ENCODE peak calls at places on chromosome 5, in eight cellular contexts. X is heart right ventricle, L is fibroblast of lung, F is transverse colon, A is GM12878, T is GM23248, D is HCT116, Q is mesenchymal stem cell. Y is an unnamed sample. For H3K9me3, the result is how much of the 10 kb centered on the place peaks cover.

GRCh38 chr5:134438641-134439621 is 27.2 kb upstream of the CDKN2AIPNL start:
- DNase-seq in X (peak), T (peak), L (peak), A (no peak), D (no peak), Q (peak), F (peak), Y (peak)

GRCh38 chr5:67047180-67047579 is 149.4 kb downstream of the CD180 start:
- DNase-seq in L (no peak), X (peak), F (peak), Q (no peak), T (no peak), A (no peak), D (no peak), Y (peak)

GRCh38 chr5:73321757-73322452 is 126.7 kb downstream of the FOXD1 start:
- DNase-seq in T (peak), Q (peak), X (no peak), A (no peak), F (no peak), D (peak), L (peak), Y (peak)

GRCh38 chr5:126753227-126753626 is 23.7 kb upstream of the LMNB1 start:
- DNase-seq in Q (no peak), F (no peak), T (no peak), A (no peak), D (no peak), X (no peak), L (no peak), Y (no peak)

GRCh38 chr5:14433202-14433601 is 148.4 kb upstream of the OTULINL start:
- DNase-seq in T (no peak), X (no peak), A (no peak), F (no peak), Q (no peak), D (no peak), L (no peak), Y (no peak)

GRCh38 chr5:156475182-156475830 is 148.3 kb downstream of the SGCD start:
- DNase-seq in Q (no peak), F (no peak), T (no peak), A (no peak), X (no peak), D (no peak), L (no peak), Y (no peak)

GRCh38 chr5:139016186-139016585 is 141.1 kb upstream of the LRRTM2 start:
- DNase-seq in Q (no peak), D (no peak), X (no peak), T (no peak), L (no peak), A (no peak), F (no peak), Y (no peak)

GRCh38 chr5:68333649-68334549 is 118.3 kb downstream of the PIK3R1 start:
- DNase-seq in L (peak), X (no peak), F (no peak), D (peak), Q (peak), A (no peak), T (peak), Y (peak)

GRCh38 chr5:149348463-149348862 is 3.2 kb downstream of the GRPEL2 start:
- DNase-seq in T (no peak), Q (no peak), A (no peak), L (no peak), D (no peak), F (no peak), X (no peak), Y (no peak)

GRCh38 chr5:73483676-73484075 is 14.6 kb upstream of the BTF3 start:
- DNase-seq in Q (no peak), A (no peak), D (no peak), X (no peak), T (no peak), F (no peak), L (no peak), Y (no peak)

GRCh38 chr5:61659221-61659696 is 327.2 kb downstream of the ZSWIM6 start:
- DNase-seq in Q (no peak), A (no peak), F (no peak), L (no peak), T (no peak), X (no peak), D (no peak), Y (no peak)

GRCh38 chr5:14447958-14448881 is 133.4 kb upstream of the OTULINL start:
- DNase-seq in F (no peak), D (no peak), T (peak), X (peak), A (peak), Q (peak), L (peak), Y (no peak)

GRCh38 chr5:58844395-58844794 is 261.5 kb downstream of the RAB3C start:
- DNase-seq in X (no peak), Q (no peak), F (no peak), D (no peak), A (no peak), L (no peak), T (no peak), Y (no peak)

GRCh38 chr5:40909723-40910122 is 426 bp downstream of the C7 start:
- DNase-seq in D (no peak), F (no peak), Q (no peak), X (no peak), L (no peak), T (no peak), A (no peak), Y (no peak)
- H3K4me3 ChIP-seq in D (no peak), F (no peak), Q (no peak), X (peak), L (peak), T (no peak), A (no peak), Y (no peak)

DNA sequence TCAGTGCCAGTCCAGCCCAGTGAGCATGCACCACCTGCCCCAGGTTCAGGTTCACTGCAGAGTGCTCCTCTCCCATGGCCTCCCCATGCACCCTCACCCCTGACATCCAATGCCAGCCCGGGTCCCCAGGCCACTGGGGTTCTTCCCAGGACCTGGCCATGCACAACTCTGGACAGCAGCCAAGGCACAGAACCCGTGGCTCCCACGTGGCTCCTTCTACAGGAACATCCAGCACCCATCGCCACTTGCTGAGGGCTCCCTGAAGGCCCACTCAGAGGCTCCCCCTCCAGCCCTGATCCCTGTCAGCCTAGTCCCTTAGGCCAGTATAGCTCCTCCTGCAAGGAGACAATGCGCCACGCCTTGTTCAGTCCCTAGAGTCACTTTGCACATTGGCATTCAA is 110.8 kb downstream of the IRX2 start:
- DNase-seq in D (no peak), X (no peak), F (no peak), L (no peak), Q (no peak), A (no peak), T (no peak), Y (no peak)
- H3K9me3 ChIP-seq in D (under half), X (under half), F (under half), L (under half), Q (under half), A (under half), T (under half), Y (under half)

GRCh38 chr5:5140051-5141010 is at the start of gene ADAMTS16:
- DNase-seq in F (no peak), A (no peak), X (no peak), D (no peak), Q (no peak), L (no peak), T (peak), Y (no peak)
- H3K4me3 ChIP-seq in F (no peak), A (no peak), X (peak), D (no peak), Q (peak), L (no peak), T (peak), Y (peak)

GRCh38 chr5:40353442-40353841 is 326.3 kb upstream of the PTGER4 start:
- DNase-seq in D (no peak), A (no peak), T (no peak), Q (no peak), F (no peak), L (no peak), X (no peak), Y (no peak)

DNA sequence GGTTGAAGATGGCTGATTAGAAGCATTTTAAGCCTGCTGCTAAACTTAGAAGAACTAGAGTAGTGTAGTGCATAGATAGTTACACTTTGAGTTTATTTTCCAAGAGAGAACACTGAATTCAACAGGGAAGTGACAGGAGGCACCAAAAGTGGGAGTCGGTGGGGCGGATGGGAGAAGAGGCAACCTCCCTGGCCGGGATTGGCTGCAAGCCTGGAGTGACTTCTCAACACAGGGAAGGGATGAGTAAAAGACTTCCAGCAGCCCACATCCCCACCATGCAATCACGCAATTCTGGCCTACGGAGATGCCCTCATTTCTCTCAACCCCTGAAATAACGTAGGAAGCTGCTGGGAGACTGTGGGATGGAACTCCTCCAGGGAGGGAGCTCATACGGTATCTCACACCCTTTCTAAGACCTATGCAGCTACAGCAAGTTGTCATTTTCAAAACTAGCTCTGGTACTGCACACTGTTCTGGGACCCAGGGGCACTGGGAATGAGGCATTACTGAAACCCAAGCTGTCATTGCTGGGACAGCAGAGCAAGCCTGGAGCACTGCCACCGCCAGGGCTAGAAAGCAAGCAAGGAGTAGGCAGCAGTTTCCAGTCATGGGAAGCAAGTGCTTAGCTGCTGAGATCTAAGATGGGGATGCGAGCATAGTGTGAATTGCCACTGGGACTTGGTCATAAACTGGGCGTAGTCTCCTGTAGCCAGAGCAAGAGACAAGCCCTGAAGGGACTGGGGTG is 331.6 kb upstream of the PTGER4 start:
- DNase-seq in A (no peak), L (no peak), X (no peak), Q (no peak), F (no peak), T (no peak), D (no peak), Y (no peak)
- H3K9me3 ChIP-seq in A (under half), L (under half), X (under half), Q (under half), F (under half), T (under half), D (under half), Y (under half)

DNA sequence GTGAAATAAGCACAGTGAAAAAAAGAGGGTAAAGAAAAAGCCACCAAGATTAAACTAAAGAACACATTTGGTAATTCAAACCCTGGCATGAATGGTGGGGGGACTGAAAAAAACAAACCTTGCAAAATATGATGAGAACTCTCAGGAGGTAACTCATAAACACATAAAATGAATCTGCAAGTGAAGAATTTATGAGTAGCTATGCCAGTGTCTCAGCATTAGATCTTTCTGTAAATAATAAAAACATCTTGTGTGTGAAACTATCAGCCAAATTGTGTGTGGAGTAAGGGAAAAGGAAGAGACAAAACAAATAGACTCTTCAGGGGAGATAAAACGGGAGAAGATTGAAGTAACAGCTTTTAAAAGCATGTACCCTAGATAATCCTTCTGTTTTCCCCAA is 129.6 kb upstream of the SPEF2 start:
- DNase-seq in A (no peak), D (no peak), X (no peak), Q (peak), T (no peak), L (no peak), F (no peak), Y (no peak)
- H3K4me3 ChIP-seq in A (no peak), D (no peak), X (no peak), Q (no peak), T (no peak), L (no peak), F (no peak), Y (no peak)

GRCh38 chr5:179125789-179126505 is 65.8 kb downstream of the ZNF354C start:
- DNase-seq in A (no peak), F (no peak), L (no peak), X (no peak), D (no peak), Q (no peak), T (no peak), Y (no peak)
- H3K9me3 ChIP-seq in A (under half), F (under half), L (under half), X (under half), D (under half), Q (under half), T (under half), Y (under half)

GRCh38 chr5:157532022-157532421 is 43.6 kb downstream of the ADAM19 start:
- DNase-seq in X (no peak), L (no peak), F (no peak), A (no peak), Q (no peak), D (no peak), T (no peak), Y (no peak)

GRCh38 chr5:157530226-157530972 is 45.2 kb downstream of the ADAM19 start:
- DNase-seq in X (no peak), A (no peak), L (no peak), Q (no peak), T (no peak), F (no peak), D (no peak), Y (no peak)

GRCh38 chr5:157529002-157529401 is 46.6 kb downstream of the ADAM19 start:
- DNase-seq in Q (no peak), X (no peak), D (no peak), L (no peak), T (no peak), F (no peak), A (no peak), Y (no peak)

GRCh38 chr5:157524887-157525286 is 50.7 kb downstream of the ADAM19 start:
- DNase-seq in A (no peak), Q (no peak), F (no peak), L (no peak), D (no peak), T (no peak), X (no peak), Y (no peak)

DNA sequence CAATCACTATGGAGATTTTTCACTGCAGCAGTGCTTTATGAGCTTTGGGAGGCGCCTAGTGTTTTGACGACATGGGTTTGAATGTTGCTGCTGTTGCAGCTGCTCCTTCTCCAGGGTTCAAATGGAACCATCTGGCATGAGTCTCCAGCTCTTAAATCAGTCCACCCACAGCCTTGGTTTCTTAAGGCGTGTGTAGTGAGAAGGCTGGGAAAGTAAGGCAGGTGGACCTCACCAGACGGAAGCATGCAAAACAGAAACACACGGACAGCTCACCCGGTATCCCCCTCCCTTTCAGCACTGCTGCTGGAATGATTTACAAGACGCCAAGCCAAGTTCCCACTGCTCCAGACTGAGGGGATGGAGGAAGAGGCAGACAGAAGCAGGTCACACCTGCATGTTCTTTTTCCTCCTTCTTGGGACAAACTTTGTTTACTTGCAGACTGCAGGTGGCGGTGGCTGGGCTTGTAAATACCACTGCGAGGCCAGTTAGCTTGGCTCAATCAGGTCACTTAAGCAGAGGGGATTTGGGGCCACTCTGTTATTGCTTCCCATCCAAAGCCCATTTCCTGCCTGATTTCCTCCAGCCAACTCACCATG is 47.4 kb downstream of the ADAM19 start:
- DNase-seq in X (no peak), L (peak), D (no peak), A (no peak), T (no peak), F (peak), Q (peak), Y (no peak)
- H3K4me3 ChIP-seq in X (no peak), L (no peak), D (no peak), A (no peak), T (no peak), F (no peak), Q (no peak), Y (no peak)

GRCh38 chr5:3317051-3317795 is 278.4 kb upstream of the IRX1 start:
- DNase-seq in T (peak), F (no peak), X (no peak), Q (no peak), D (no peak), L (no peak), A (no peak), Y (no peak)
- H3K9me3 ChIP-seq in T (under half), F (under half), X (under half), Q (under half), D (under half), L (under half), A (under half), Y (under half)